ENCODE peak calls at places on chromosomes 4 and X, in four cellular contexts. C is HepG2, W is GM12878, U is H1. K is an unnamed sample. For H3K9me3, the result is how much of the 10 kb centered on the place peaks cover.

GRCh38 chr4:66331761-66332160 is 661.5 kb upstream of the EPHA5 start:
- DNase-seq in C (no peak), W (no peak), U (no peak), K (no peak)

GRCh38 chr4:139455187-139455586 is 1.3 kb downstream of the RAB33B start:
- DNase-seq in C (no peak), W (no peak), U (no peak), K (no peak)

GRCh38 chr4:122450847-122451246 is 5.7 kb downstream of the IL2 start:
- DNase-seq in C (peak), W (no peak), U (peak), K (peak)

GRCh38 chr4:182880387-182881356 is 36.5 kb downstream of the DCTD start:
- DNase-seq in C (peak), W (no peak), U (no peak), K (no peak)

GRCh38 chr4:21507439-21507838 is 441.1 kb downstream of the KCNIP4 start:
- DNase-seq in C (peak), W (no peak), U (no peak), K (peak)

GRCh38 chr4:77697860-77698599 is 92.4 kb downstream of the CXCL13 start:
- DNase-seq in C (peak), W (no peak), U (no peak), K (peak)

GRCh38 chr4:55355555-55355954 is 9.5 kb downstream of the SRD5A3 start:
- DNase-seq in C (no peak), W (no peak), U (peak), K (no peak)

GRCh38 chr4:6987566-6987920 is 55.6 kb upstream of the TADA2B start:
- DNase-seq in C (no peak), W (no peak), U (no peak), K (no peak)

GRCh38 chr4:159047478-159048165 is 55.3 kb upstream of the RAPGEF2 start:
- DNase-seq in C (peak), W (no peak), U (no peak), K (no peak)

GRCh38 chr4:173367946-173368345 is 2.8 kb upstream of the SAP30 start:
- DNase-seq in C (no peak), W (no peak), U (no peak), K (no peak)

GRCh38 chr4:80221161-80221560 is 23.9 kb downstream of the PRDM8 start:
- DNase-seq in C (no peak), W (no peak), U (no peak), K (no peak)

GRCh38 chr4:27474691-27475090 is 614.0 kb downstream of the STIM2 start:
- DNase-seq in C (no peak), W (no peak), U (no peak), K (no peak)
- TF ChIP-seq SUZ12 in C (no peak), W (no peak), U (no peak), K (no peak)

DNA sequence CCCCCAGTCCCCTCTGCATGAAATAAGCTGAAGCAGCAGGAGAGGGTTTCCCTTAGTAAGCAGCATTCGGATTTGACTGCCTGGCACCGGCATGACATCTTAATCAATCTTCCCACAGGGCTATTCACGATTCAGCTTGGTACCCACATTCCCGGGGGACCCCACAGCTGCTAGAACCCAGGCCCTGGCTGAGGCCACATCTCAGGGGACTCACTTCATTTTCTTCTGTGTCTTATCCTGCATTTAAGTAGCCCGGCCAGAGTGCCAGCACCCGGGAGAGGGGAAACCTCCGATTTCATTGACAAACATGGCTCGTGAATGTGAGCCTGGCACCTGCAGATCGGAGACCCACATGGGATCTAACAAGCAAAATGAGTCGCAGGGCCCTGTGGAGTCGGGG is 52.3 kb upstream of the CRMP1 start:
- DNase-seq in C (no peak), W (no peak), U (no peak), K (no peak)
- H3K9me3 ChIP-seq in C (under half), W (under half), U (under half), K (under half)

GRCh38 chr4:74005528-74005927 is 7.1 kb upstream of the CXCL5 start:
- DNase-seq in C (peak), W (no peak), U (no peak), K (no peak)
- H3K4me3 ChIP-seq in C (no peak), W (no peak), U (no peak), K (no peak)

GRCh38 chr4:188025476-188025875 is 29.9 kb downstream of the ZFP42 start:
- DNase-seq in C (no peak), W (no peak), U (no peak), K (no peak)
- TF ChIP-seq SUZ12 in C (no peak), W (no peak), U (no peak), K (no peak)

DNA sequence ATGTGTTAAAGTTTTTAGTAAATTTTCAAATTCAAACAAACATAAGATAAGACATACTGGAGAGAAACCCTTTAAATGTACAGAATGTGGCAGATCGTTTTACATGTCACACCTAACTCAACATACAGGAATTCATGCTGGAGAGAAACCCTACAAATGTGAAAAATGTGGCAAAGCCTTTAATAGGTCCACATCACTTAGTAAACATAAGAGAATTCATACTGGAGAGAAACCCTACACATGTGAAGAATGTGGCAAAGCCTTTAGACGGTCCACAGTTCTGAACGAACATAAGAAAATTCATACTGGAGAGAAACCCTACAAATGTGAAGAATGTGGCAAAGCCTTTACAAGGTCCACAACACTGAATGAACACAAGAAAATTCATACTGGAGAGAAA is 32.8 kb downstream of the ZNF595 start:
- DNase-seq in C (no peak), W (no peak), U (no peak), K (no peak)
- H3K9me3 ChIP-seq in C (half or more), W (under half), U (half or more), K (half or more)

GRCh38 chr4:103718993-103719319 is 829 bp downstream of the TACR3 start:
- DNase-seq in C (no peak), W (no peak), U (no peak), K (no peak)

GRCh38 chr4:103721251-103721650 is 1.5 kb upstream of the TACR3 start:
- DNase-seq in C (no peak), W (no peak), U (no peak), K (no peak)

GRCh38 chr4:103719320-103720204 is at the start of gene TACR3:
- DNase-seq in C (no peak), W (no peak), U (peak), K (no peak)

GRCh38 chr4:103720661-103721060 is 876 bp upstream of the TACR3 start:
- DNase-seq in C (no peak), W (no peak), U (no peak), K (no peak)
- H3K4me3 ChIP-seq in C (no peak), W (no peak), U (no peak), K (no peak)

GRCh38 chr4:37722000-37722638 is 35.9 kb upstream of the RELL1 start:
- DNase-seq in C (no peak), W (no peak), U (no peak), K (no peak)
- TF ChIP-seq SUZ12 in C (no peak), W (no peak), U (no peak), K (no peak)

GRCh38 chr4:184825394-184826314 is at the start of gene ACSL1:
- DNase-seq in C (peak), W (no peak), U (peak), K (no peak)

GRCh38 chr4:184824081-184824775 is 1.5 kb downstream of the ACSL1 start:
- DNase-seq in C (no peak), W (no peak), U (no peak), K (no peak)

GRCh38 chr4:184822356-184822755 is 3.4 kb downstream of the ACSL1 start:
- DNase-seq in C (no peak), W (no peak), U (no peak), K (no peak)

GRCh38 chr4:184826315-184827266 is 823 bp upstream of the ACSL1 start:
- DNase-seq in C (no peak), W (no peak), U (no peak), K (no peak)

DNA sequence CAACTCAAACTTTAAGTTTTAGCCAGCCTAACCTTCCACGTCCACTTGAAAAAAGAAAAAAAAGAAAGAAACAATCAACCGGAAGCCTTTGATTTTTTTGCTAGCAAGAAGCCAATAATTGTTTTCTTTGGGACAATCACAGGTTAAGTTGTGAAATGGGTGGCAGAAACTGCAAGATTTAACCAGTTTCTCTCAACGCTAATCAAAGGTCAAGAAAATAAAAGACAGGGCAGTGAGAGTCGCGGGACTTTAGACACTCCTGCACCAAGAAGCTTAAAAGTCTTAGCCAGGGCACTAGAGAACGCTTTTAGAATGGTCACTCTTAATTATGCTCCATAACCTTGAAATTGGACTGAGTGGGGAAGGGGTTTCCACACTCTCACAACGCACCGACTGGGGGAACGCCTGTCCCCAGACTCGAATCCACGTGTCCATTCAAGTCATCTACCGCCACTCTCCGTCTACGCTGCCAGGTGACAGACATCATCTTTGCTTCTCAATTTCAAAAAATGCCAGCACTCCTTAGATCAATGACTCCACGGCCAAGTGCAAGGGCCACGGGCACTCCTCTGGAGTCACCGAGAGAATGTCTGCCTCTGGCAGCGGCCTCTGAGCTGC is 883 bp downstream of the ACSL1 start:
- DNase-seq in C (no peak), W (no peak), U (no peak), K (no peak)
- H3K9me3 ChIP-seq in C (under half), W (under half), U (under half), K (under half)

GRCh38 chrX:131287556-131288179 is 1.4 kb downstream of the IGSF1 start:
- DNase-seq in C (peak), W (no peak), U (no peak), K (no peak)
- H3K4me3 ChIP-seq in C (peak), W (no peak), U (no peak), K (no peak)

K was measured in NT2/D1.